ENCODE peak calls at places on chromosomes 7 and 10, in four cellular contexts. C is CD8-positive, alpha-beta T cell; N is RWPE2; E is body of pancreas. T is an unnamed sample.

GRCh38 chr10:70596110-70596798 is 6.3 kb downstream of the PRF1 start:
- DNase-seq in E (no peak), N (no peak), C (no peak), T (peak; percentile 34)

GRCh38 chr10:119103241-119103640 is 672 bp upstream of the DENND10 start:
- DNase-seq in N (no peak), E (no peak), C (no peak), T (no peak)

GRCh38 chr10:88163572-88163971 is 300.1 kb downstream of the PTEN start:
- DNase-seq in N (no peak), E (no peak), C (no peak), T (no peak)

GRCh38 chr10:43203491-43204393 is 63.1 kb downstream of the RASGEF1A start:
- DNase-seq in E (peak; percentile 46), N (peak; percentile 57), C (no peak), T (peak; percentile 29)

GRCh38 chr7:131104611-131105293 is 222.9 kb upstream of the MKLN1 start:
- DNase-seq in C (no peak), N (no peak), E (no peak), T (no peak)

GRCh38 chr10:114648368-114648767 is 9.7 kb downstream of the ABLIM1 start:
- DNase-seq in C (no peak), E (no peak), N (no peak), T (no peak)

GRCh38 chr10:48564466-48565150 is 40.3 kb downstream of the ARHGAP22 start:
- DNase-seq in E (no peak), C (no peak), N (peak; percentile 11), T (no peak)

GRCh38 chr7:142250705-142251104 is 7.2 kb downstream of the PRSS58 start:
- DNase-seq in E (no peak), N (no peak), C (no peak), T (no peak)

GRCh38 chr7:7352845-7353244 is 170.5 kb downstream of the C1GALT1 start:
- DNase-seq in C (no peak), E (no peak), N (no peak), T (no peak)

GRCh38 chr10:16944081-16944922 is 127.1 kb upstream of the RSU1 start:
- DNase-seq in C (no peak), E (no peak), N (no peak), T (no peak)

GRCh38 chr10:44911081-44911540 is at the start of gene TMEM72:
- DNase-seq in E (peak; percentile 94), C (no peak), N (no peak), T (no peak)

GRCh38 chr10:117217196-117217761 is 20.0 kb downstream of the KCNK18 start:
- DNase-seq in C (no peak), N (no peak), E (peak; percentile 31), T (no peak)

GRCh38 chr7:137454169-137455166 is 110.9 kb upstream of the PTN start:
- DNase-seq in N (no peak), C (no peak), E (peak; percentile 25), T (peak; percentile 57)

GRCh38 chr10:72464438-72464837 is 109.7 kb upstream of the DNAJB12 start:
- DNase-seq in C (no peak), N (no peak), E (no peak), T (no peak)

GRCh38 chr7:148556892-148557291 is 33.7 kb upstream of the C7orf33 start:
- DNase-seq in E (no peak), C (no peak), N (no peak), T (no peak)

GRCh38 chr7:146639291-146639690 is 522.7 kb downstream of the CNTNAP2 start:
- DNase-seq in N (no peak), E (no peak), C (no peak), T (no peak)

GRCh38 chr7:151342811-151343210 is 1.2 kb downstream of the NUB1 start:
- DNase-seq in N (no peak), C (no peak), E (no peak), T (no peak)

GRCh38 chr7:28298870-28299484 is 113.3 kb upstream of the CREB5 start:
- DNase-seq in E (peak; percentile 49), C (no peak), N (no peak), T (no peak)

GRCh38 chr10:84407390-84408049 is 79.1 kb downstream of the CCSER2 start:
- DNase-seq in N (no peak), E (no peak), C (no peak), T (no peak)

GRCh38 chr7:69656890-69657289 is 58.6 kb downstream of the AUTS2 start:
- DNase-seq in C (no peak), N (no peak), E (no peak), T (peak; percentile 77)

GRCh38 chr10:123842692-123843385 is 48.8 kb downstream of the CPXM2 start:
- DNase-seq in C (no peak), N (no peak), E (no peak), T (no peak)

GRCh38 chr7:10300557-10300956 is 673.1 kb upstream of the PHF14 start:
- DNase-seq in E (peak; percentile 2), C (no peak), N (no peak), T (no peak)

GRCh38 chr7:90248706-90249105 is 3.7 kb downstream of the CFAP69 start:
- DNase-seq in E (no peak), N (no peak), C (no peak), T (no peak)

GRCh38 chr10:125441151-125441550 is 241.8 kb downstream of the TEX36 start:
- DNase-seq in E (no peak), N (no peak), C (no peak), T (no peak)

GRCh38 chr7:127473409-127473808 is 80.9 kb upstream of the ZNF800 start:
- DNase-seq in E (no peak), C (no peak), N (no peak), T (no peak)

GRCh38 chr7:31202801-31203200 is 137.7 kb downstream of the NEUROD6 start:
- DNase-seq in N (no peak), E (no peak), C (no peak), T (no peak)

GRCh38 chr7:102860351-102860811 is 52.4 kb upstream of the LRRC17 start:
- DNase-seq in C (no peak), N (no peak), E (no peak), T (no peak)

GRCh38 chr10:3477683-3478082 is 305.1 kb upstream of the PITRM1 start:
- DNase-seq in E (no peak), C (no peak), N (no peak), T (no peak)

GRCh38 chr10:123909866-123910265 is 18.3 kb upstream of the CPXM2 start:
- DNase-seq in N (no peak), E (no peak), C (no peak), T (no peak)

GRCh38 chr10:31153692-31154091 is 122.0 kb upstream of the ZNF438 start:
- DNase-seq in E (no peak), N (no peak), C (no peak), T (no peak)

GRCh38 chr7:99272476-99273045 is at the start of gene MYH16:
- DNase-seq in N (no peak), E (no peak), C (no peak), T (no peak)

GRCh38 chr10:27695088-27695487 is 50.5 kb downstream of the MKX start:
- DNase-seq in N (no peak), C (no peak), E (no peak), T (no peak)

GRCh38 chr10:61179734-61180133 is 235.7 kb upstream of the RHOBTB1 start:
- DNase-seq in E (no peak), N (no peak), C (no peak), T (no peak)

GRCh38 chr10:108147346-108147745 is 982.8 kb upstream of the SORCS1 start:
- DNase-seq in N (no peak), E (no peak), C (no peak), T (no peak)

GRCh38 chr7:157652954-157653826 is 316.4 kb downstream of the DNAJB6 start:
- DNase-seq in C (no peak), N (no peak), E (no peak), T (no peak)

GRCh38 chr7:157651366-157652160 is 314.8 kb downstream of the DNAJB6 start:
- DNase-seq in N (no peak), E (no peak), C (no peak), T (no peak)

GRCh38 chr7:157650801-157651200 is 314.0 kb downstream of the DNAJB6 start:
- DNase-seq in C (no peak), E (no peak), N (no peak), T (no peak)

GRCh38 chr7:157652161-157652953 is 315.6 kb downstream of the DNAJB6 start:
- DNase-seq in E (no peak), N (no peak), C (no peak), T (no peak)

DNA sequence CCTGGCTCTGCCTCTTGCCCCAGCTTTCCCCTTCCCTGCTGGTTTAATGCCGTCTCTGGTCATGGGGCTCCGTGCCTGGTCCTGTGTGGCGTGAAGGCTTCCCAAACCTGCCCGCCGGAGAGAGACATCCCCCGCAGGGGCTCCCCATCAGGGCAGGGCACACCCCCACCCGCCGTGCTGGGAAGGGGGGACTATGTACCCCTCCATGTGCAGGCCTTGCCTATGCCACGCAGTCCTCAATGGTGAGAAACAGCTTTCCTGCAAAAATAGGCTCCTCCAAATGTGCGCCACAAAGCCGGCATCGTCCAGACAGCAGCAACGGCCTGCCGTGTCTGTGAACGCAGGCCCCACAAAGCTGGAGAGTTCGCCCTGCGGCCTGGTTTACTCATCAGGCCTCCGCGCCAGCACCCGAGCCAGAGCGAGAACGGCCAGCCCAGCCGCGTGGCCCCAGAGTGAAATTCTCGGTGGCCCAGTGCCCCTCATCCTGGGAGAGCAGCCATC is 313.4 kb downstream of the DNAJB6 start:
- DNase-seq in N (no peak), E (no peak), C (no peak), T (no peak)
- H3K4me1 ChIP-seq in N (no peaks in the 10 kb centered on the region), E (no peaks in the 10 kb centered on the region), C (no peaks in the 10 kb centered on the region), T (no peaks in the 10 kb centered on the region)

DNA sequence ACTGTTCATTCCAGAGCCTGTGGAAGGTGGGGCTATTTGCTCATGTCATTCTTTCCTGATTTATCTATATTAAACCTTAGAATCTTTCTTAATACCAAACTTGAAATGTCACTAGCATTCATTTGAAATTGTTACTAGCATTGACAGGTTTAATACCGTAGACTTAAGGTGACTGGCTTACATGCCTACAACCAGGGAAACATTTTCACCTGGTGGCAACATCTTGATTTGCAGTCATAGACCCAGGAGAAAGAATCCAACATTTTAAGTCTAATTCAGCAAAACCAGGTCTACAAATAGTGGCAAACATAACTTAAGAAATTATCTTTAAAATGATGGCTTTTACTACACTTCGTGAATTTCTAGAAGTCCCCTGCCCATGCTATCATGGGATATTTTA is 353.7 kb downstream of the HTR7 start:
- DNase-seq in N (no peak), E (no peak), C (no peak), T (no peak)
- H3K27ac ChIP-seq in N (no peak overlapping the region), E (no peak overlapping the region), C (no peak overlapping the region), T (no peak overlapping the region)

GRCh38 chr10:94027197-94027596 is 33.5 kb downstream of the PLCE1 start:
- DNase-seq in N (no peak), C (no peak), E (no peak), T (no peak)
- H3K9me3 ChIP-seq in N (peaks cover 8% of the 10 kb centered on the region), C (no peaks in the 10 kb centered on the region), E (no peaks in the 10 kb centered on the region), T (no peaks in the 10 kb centered on the region)

DNA sequence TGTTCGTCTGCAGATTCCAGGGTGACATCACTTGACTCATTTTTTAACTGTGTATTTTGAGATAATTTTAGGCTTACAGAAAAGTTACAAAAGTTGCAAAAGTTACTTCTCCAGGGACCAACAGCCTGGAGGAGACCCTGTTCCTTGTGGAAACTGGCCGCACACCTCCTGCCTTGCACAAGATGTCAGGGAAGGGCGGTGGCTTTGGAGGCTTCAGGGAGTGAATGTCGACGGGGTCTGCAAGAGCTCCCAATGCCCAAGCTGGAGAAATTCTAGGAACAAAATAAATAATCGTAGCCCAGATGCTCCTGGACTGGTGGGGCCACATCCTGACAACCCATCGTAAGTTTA is 62.2 kb upstream of the FAM20C start:
- DNase-seq in N (no peak), E (no peak), C (no peak), T (peak; percentile 81)
- H3K4me1 ChIP-seq in N (no peaks in the 10 kb centered on the region), E (no peaks in the 10 kb centered on the region), C (no peaks in the 10 kb centered on the region), T (peaks cover 4% of the 10 kb centered on the region)

GRCh38 chr7:91579837-91580236 is 300.7 kb downstream of the MTERF1 start:
- DNase-seq in E (no peak), C (no peak), N (no peak), T (no peak)
- H3K27ac ChIP-seq in E (no peak overlapping the region), C (no peak overlapping the region), N (no peak overlapping the region), T (no peak overlapping the region)

GRCh38 chr7:64997164-64997908 is 6.5 kb upstream of the ZNF117 start:
- DNase-seq in C (no peak), N (no peak), E (no peak), T (no peak)
- H3K9me3 ChIP-seq in C (peaks cover 46% of the 10 kb centered on the region), N (peaks cover 14% of the 10 kb centered on the region), E (no peaks in the 10 kb centered on the region), T (peaks cover 2% of the 10 kb centered on the region)

T was measured in right cardiac atrium.